ENCODE peak calls at places on chromosome 3, in seven cellular contexts. B, A, T, Y, F, N and G are unnamed samples.

GRCh38 chr3:60393946-60394345 is 857.3 kb downstream of the FHIT start:
- DNase-seq in A (no peak), N (no peak), T (no peak), F (no peak), B (no peak), Y (no peak), G (no peak)

GRCh38 chr3:192901435-192901834 is 16.2 kb downstream of the MB21D2 start:
- DNase-seq in F (no peak), Y (peak; percentile 94), N (no peak), A (peak; percentile 70), T (no peak), B (no peak), G (no peak)

GRCh38 chr3:132593950-132594328 is 3.1 kb upstream of the ACKR4 start:
- DNase-seq in N (no peak), F (no peak), A (peak; percentile 49), Y (peak; percentile 82), B (no peak), T (no peak), G (no peak)

GRCh38 chr3:15428539-15428938 is 1.1 kb downstream of the EAF1 start:
- DNase-seq in A (peak; percentile 36), F (no peak), B (no peak), Y (peak; percentile 89), T (no peak), N (no peak), G (no peak)

GRCh38 chr3:134311265-134311664 is 60.6 kb upstream of the RYK start:
- DNase-seq in Y (no peak), N (no peak), B (no peak), F (no peak), A (no peak), T (no peak), G (no peak)

GRCh38 chr3:115204470-115204869 is 57.4 kb upstream of the ZBTB20 start:
- DNase-seq in Y (no peak), B (no peak), T (no peak), N (no peak), A (no peak), F (no peak), G (no peak)

GRCh38 chr3:108319428-108320053 is 23.2 kb downstream of the HHLA2 start:
- DNase-seq in A (no peak), F (no peak), N (no peak), T (no peak), B (no peak), Y (no peak), G (no peak)

GRCh38 chr3:149373235-149374125 is 4.0 kb downstream of the TM4SF1 start:
- DNase-seq in A (no peak), Y (peak; percentile 92), T (no peak), N (no peak), B (no peak), F (no peak), G (no peak)

GRCh38 chr3:38996193-38996592 is 55.6 kb downstream of the SCN11A start:
- DNase-seq in F (no peak), Y (no peak), N (no peak), A (no peak), B (no peak), T (no peak), G (no peak)

GRCh38 chr3:138867996-138868395 is 33.3 kb upstream of the PIK3CB start:
- DNase-seq in B (no peak), Y (no peak), N (no peak), A (no peak), F (no peak), T (no peak), G (no peak)

GRCh38 chr3:156664285-156665178 is 9.9 kb upstream of the TIPARP start:
- DNase-seq in T (no peak), N (no peak), B (no peak), Y (no peak), A (no peak), F (no peak), G (no peak)

GRCh38 chr3:13244695-13245449 is 171.6 kb upstream of the IQSEC1 start:
- DNase-seq in F (no peak), T (no peak), Y (no peak), N (no peak), A (peak; percentile 22), B (no peak), G (no peak)

GRCh38 chr3:99929409-99930139 is 111.9 kb downstream of the CMSS1 start:
- DNase-seq in A (no peak), Y (peak; percentile 69), N (peak; percentile 48), F (peak; percentile 64), T (no peak), B (no peak), G (no peak)

GRCh38 chr3:58203541-58203940 is 7.2 kb downstream of the DNASE1L3 start:
- DNase-seq in N (no peak), B (no peak), F (no peak), A (no peak), T (no peak), Y (no peak), G (no peak)

GRCh38 chr3:100155590-100155989 is 41.3 kb upstream of the FILIP1L start:
- DNase-seq in Y (no peak), N (no peak), A (no peak), T (no peak), B (no peak), F (no peak), G (no peak)